ENCODE peak calls at places on chromosomes 11 and 22, in six cellular contexts. Q is PC-3, F is right lobe of liver, I is GM13977, P is progenitor cell of endocrine pancreas, M is RWPE1. T is an unnamed sample.
A peak's percentile ranks its signal among the peaks of the same experiment; 100 is the strongest.

GRCh38 chr22:21755855-21756284 is 20.3 kb upstream of the YPEL1 start:
- DNase-seq in Q (peak; percentile 57), F (no peak), I (peak; percentile 46), P (no peak), M (peak; percentile 41), T (peak; percentile 2)

GRCh38 chr22:19793656-19794310 is 33.2 kb downstream of the TBX1 start:
- DNase-seq in Q (no peak), F (no peak), I (no peak), P (no peak), M (no peak), T (no peak)

GRCh38 chr11:47387944-47388696 is 9.8 kb upstream of the SPI1 start:
- DNase-seq in Q (no peak), F (no peak), I (no peak), P (no peak), M (no peak), T (no peak)

GRCh38 chr11:34270711-34271110 is 87.1 kb downstream of the ABTB2 start:
- DNase-seq in Q (no peak), F (no peak), I (no peak), P (no peak), M (no peak), T (no peak)

GRCh38 chr22:29382575-29383328 is 5.6 kb downstream of the AP1B1 start:
- DNase-seq in Q (no peak), F (no peak), I (no peak), P (no peak), M (no peak), T (no peak)

GRCh38 chr11:47924184-47924671 is 56.1 kb upstream of the PTPRJ start:
- DNase-seq in Q (peak; percentile 77), F (peak; percentile 73), I (no peak), P (peak; percentile 17), M (peak; percentile 21), T (peak; percentile 42)

GRCh38 chr11:18792066-18792591 is 531 bp upstream of the PTPN5 start:
- DNase-seq in Q (no peak), F (no peak), I (no peak), P (no peak), M (no peak), T (no peak)

GRCh38 chr11:78292109-78292803 is 103.5 kb downstream of the USP35 start:
- DNase-seq in Q (no peak), F (no peak), I (no peak), P (no peak), M (no peak), T (peak; percentile 8)

GRCh38 chr11:128473631-128474030 is 113.7 kb downstream of the ETS1 start:
- DNase-seq in Q (no peak), F (no peak), I (no peak), P (no peak), M (no peak), T (no peak)

GRCh38 chr11:111331711-111332479 is 33.5 kb downstream of the POU2AF3 start:
- DNase-seq in Q (peak; percentile 25), F (no peak), I (no peak), P (no peak), M (no peak), T (no peak)

GRCh38 chr11:47004595-47005033 is 68.1 kb downstream of the CSTPP1 start:
- DNase-seq in Q (peak; percentile 15), F (peak; percentile 68), I (no peak), P (no peak), M (no peak), T (peak; percentile 61)

GRCh38 chr11:130449996-130450419 is 1.6 kb downstream of the ADAMTS15 start:
- DNase-seq in Q (no peak), F (no peak), I (no peak), P (peak; percentile 53), M (no peak), T (no peak)
- TF ChIP-seq CTCF in Q (no peak), F (peak; percentile 21), I (no peak), P (peak; percentile 52), M (no peak), T (no peak)

GRCh38 chr11:93611836-93612677 is 49.4 kb upstream of the CEP295 start:
- DNase-seq in Q (no peak), F (no peak), I (no peak), P (no peak), M (no peak), T (no peak)

GRCh38 chr11:93613432-93613831 is 48.0 kb upstream of the CEP295 start:
- DNase-seq in Q (no peak), F (no peak), I (no peak), P (no peak), M (no peak), T (no peak)

GRCh38 chr11:93608280-93608862 is 53.1 kb upstream of the CEP295 start:
- DNase-seq in Q (peak; percentile 32), F (no peak), I (no peak), P (no peak), M (no peak), T (no peak)

GRCh38 chr11:93614111-93614784 is 47.2 kb upstream of the CEP295 start:
- DNase-seq in Q (no peak), F (no peak), I (no peak), P (no peak), M (no peak), T (peak; percentile 14)
- TF ChIP-seq CTCF in Q (peak; percentile 49), F (no peak), I (no peak), P (peak; percentile 41), M (no peak), T (no peak)

DNA sequence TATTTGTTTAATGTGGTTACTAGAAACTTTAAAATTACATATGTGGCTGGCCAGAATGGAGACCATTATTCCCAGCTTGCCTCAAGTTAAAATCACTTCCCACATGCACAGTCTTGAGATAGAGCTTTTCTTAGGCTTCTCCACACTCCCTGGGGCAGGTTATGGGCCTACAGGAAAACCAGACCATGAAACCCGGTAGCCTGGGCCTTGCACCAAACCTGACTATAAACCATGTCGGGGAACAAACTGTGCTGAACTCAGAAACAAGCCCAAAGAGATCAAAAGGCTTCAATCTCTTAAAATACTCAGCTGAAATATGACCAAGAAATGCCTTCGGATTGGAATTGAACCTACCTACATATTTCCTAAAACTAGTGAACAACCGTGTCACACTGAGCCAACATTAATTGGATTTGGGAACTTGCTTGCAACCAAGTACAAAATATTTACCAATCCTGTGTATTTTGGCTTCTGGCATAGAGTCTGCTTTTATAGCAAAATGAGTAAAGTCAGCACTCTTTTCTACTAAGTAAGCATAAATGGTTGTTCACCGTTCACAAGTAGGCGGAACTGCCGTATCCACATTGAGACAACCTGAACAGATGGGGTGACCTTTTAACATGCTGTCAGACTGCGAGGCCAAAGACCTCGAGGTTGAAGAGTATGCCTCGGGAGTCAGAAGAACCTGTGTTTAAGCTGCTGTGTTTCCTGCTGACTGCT is 199.5 kb downstream of the FAM76B start:
- DNase-seq in Q (no peak), F (peak; percentile 50), I (no peak), P (no peak), M (no peak), T (no peak)
- TF ChIP-seq CTCF in Q (no peak), F (no peak), I (no peak), P (no peak), M (no peak), T (no peak)

GRCh38 chr22:34845391-34845790 is 220.6 kb upstream of the ISX start:
- DNase-seq in Q (no peak), F (no peak), I (no peak), P (no peak), M (no peak), T (no peak)

GRCh38 chr22:34841321-34841901 is 224.5 kb upstream of the ISX start:
- DNase-seq in Q (no peak), F (no peak), I (no peak), P (no peak), M (no peak), T (no peak)

GRCh38 chr22:34841911-34842310 is 224.0 kb upstream of the ISX start:
- DNase-seq in Q (no peak), F (no peak), I (no peak), P (no peak), M (no peak), T (no peak)

GRCh38 chr22:34847072-34847471 is 218.9 kb upstream of the ISX start:
- DNase-seq in Q (no peak), F (no peak), I (no peak), P (no peak), M (no peak), T (no peak)

GRCh38 chr22:34842630-34843029 is 223.3 kb upstream of the ISX start:
- DNase-seq in Q (no peak), F (no peak), I (no peak), P (no peak), M (no peak), T (no peak)
- TF ChIP-seq CTCF in Q (no peak), F (no peak), I (no peak), P (no peak), M (no peak), T (no peak)

DNA sequence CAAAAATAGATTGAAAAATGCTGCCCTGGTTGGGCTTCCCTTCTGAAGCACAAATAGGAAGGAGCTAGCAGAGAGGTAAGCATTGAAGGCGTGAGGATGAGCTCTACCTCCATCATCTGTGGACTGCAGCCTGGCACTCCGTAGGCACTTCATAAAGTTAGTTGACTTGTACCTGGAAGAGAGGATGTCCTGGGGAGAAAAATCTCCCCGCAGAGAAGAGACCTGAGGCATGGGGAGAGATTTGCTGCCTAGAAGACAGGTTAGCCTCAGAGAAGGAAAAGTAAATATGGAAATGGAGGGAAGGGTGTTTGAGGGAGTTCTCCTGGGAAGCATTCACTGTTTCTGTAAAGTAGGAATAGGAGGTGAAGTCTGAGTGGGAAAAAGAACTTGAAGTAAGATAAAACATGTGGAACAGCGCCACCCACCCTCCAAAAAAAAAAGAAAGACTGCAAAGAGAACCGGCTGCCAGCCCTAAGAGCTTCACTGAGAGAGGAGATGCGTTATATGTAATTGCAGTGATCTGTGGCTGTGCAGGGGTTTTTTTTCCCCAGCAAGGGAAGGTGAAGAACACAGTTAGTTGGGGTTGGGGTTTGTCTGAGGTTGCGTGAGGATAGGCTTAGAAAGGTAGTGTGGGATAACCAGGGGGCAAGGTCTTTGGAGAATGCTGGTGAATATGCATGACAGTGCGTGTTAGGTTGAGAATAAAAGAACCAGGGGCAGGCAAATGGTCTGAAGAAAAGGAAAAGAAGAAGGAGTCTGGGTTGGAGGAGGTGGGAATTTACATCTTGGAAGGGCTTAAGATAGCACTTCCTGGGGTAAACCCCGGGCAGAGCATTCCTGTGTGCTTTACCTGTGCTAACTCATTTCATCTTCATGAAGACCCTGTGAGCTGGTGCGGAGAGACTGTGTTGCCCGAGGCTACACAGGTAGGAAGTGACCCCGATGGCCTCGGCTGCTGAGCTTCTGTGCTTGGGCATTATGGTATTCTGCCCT is 16.0 kb downstream of the TNRC6B start:
- DNase-seq in Q (peak; percentile 31), F (no peak), I (no peak), P (no peak), M (no peak), T (peak; percentile 15)
- TF ChIP-seq CTCF in Q (peak; percentile 62), F (peak; percentile 13), I (peak; percentile 33), P (peak; percentile 51), M (no peak), T (peak; percentile 24)

GRCh38 chr22:46549565-46549840 is 12.1 kb upstream of the CELSR1 start:
- DNase-seq in Q (no peak), F (peak; percentile 8), I (no peak), P (no peak), M (no peak), T (no peak)

GRCh38 chr22:46549971-46550641 is 12.7 kb upstream of the CELSR1 start:
- DNase-seq in Q (no peak), F (no peak), I (no peak), P (no peak), M (no peak), T (no peak)

GRCh38 chr22:46551321-46551720 is 13.9 kb upstream of the CELSR1 start:
- DNase-seq in Q (no peak), F (no peak), I (no peak), P (no peak), M (no peak), T (no peak)

GRCh38 chr22:46553189-46553588 is 15.8 kb upstream of the CELSR1 start:
- DNase-seq in Q (no peak), F (no peak), I (no peak), P (no peak), M (no peak), T (no peak)

GRCh38 chr22:46551996-46552395 is 14.6 kb upstream of the CELSR1 start:
- DNase-seq in Q (no peak), F (no peak), I (no peak), P (no peak), M (no peak), T (no peak)
- TF ChIP-seq CTCF in Q (no peak), F (no peak), I (no peak), P (no peak), M (no peak), T (no peak)

T was measured in MCF 10A.